ENCODE peak calls at places on chromosomes 13 and 19, in six cellular contexts. P is lower leg skin, R is brain microvascular endothelial cell, L is GM04503, Y is EL, X is neuronal stem cell. G is an unnamed sample.

GRCh38 chr19:49441210-49441959 is at the start of gene SLC17A7:
- DNase-seq in R (no peak), P (peak), X (peak), L (no peak), Y (peak), G (no peak)

GRCh38 chr19:2883686-2884439 is 16.7 kb downstream of the ZNF556 start:
- DNase-seq in R (no peak), L (peak), X (no peak), P (no peak), Y (no peak), G (no peak)

GRCh38 chr19:7602240-7602934 is 6.7 kb downstream of the CAMSAP3 start:
- DNase-seq in R (no peak), P (no peak), L (no peak), X (no peak), Y (no peak), G (no peak)

GRCh38 chr13:44422755-44423643 is 49.4 kb downstream of the SERP2 start:
- DNase-seq in P (peak), R (no peak), X (no peak), L (no peak), Y (no peak), G (no peak)

GRCh38 chr13:64007334-64007733 is 2591.7 kb upstream of the PCDH20 start:
- DNase-seq in L (no peak), P (no peak), X (no peak), Y (peak), R (no peak), G (no peak)

GRCh38 chr13:51858433-51859247 is 3.1 kb upstream of the CCDC70 start:
- DNase-seq in P (no peak), Y (no peak), R (no peak), X (no peak), L (no peak), G (no peak)

GRCh38 chr13:23612182-23612581 is 42.0 kb downstream of the TNFRSF19 start:
- DNase-seq in P (no peak), R (no peak), Y (no peak), L (no peak), X (no peak), G (no peak)

GRCh38 chr19:45468159-45468651 is 409 bp downstream of the FOSB start:
- DNase-seq in L (no peak), X (no peak), P (peak), Y (peak), R (peak), G (no peak)

GRCh38 chr13:74287672-74288169 is 153.5 kb upstream of the KLF12 start:
- DNase-seq in Y (peak), L (no peak), P (peak), X (peak), R (peak), G (no peak)

GRCh38 chr13:29472317-29472961 is 123.0 kb downstream of the SLC7A1 start:
- DNase-seq in L (no peak), Y (peak), R (peak), X (no peak), P (no peak), G (no peak)

GRCh38 chr19:4722671-4723464 is 774 bp downstream of the DPP9 start:
- DNase-seq in X (no peak), Y (peak), R (peak), L (peak), P (no peak), G (no peak)

GRCh38 chr13:99218969-99219368 is 18.3 kb downstream of the UBAC2 start:
- DNase-seq in P (no peak), X (no peak), R (no peak), Y (no peak), L (no peak), G (no peak)

GRCh38 chr19:21117041-21117907 is 24.6 kb upstream of the ZNF431 start:
- DNase-seq in P (no peak), X (no peak), R (peak), Y (peak), L (no peak), G (no peak)

GRCh38 chr19:11693505-11694499 is 44.9 kb downstream of the ZNF823 start:
- DNase-seq in P (no peak), L (peak), R (peak), X (no peak), Y (peak), G (no peak)

GRCh38 chr19:14542721-14543328 is 13.4 kb downstream of the TECR start:
- DNase-seq in Y (peak), P (no peak), L (no peak), X (no peak), R (no peak), G (no peak)

GRCh38 chr19:46812898-46813569 is 24.6 kb upstream of the SLC1A5 start:
- DNase-seq in P (no peak), L (no peak), X (no peak), Y (no peak), R (no peak), G (peak)

GRCh38 chr13:41962994-41963393 is 2.1 kb upstream of the VWA8 start:
- DNase-seq in R (no peak), L (no peak), Y (no peak), X (no peak), P (no peak), G (no peak)

GRCh38 chr13:28494861-28495585 is at the start of gene FLT1:
- DNase-seq in R (no peak), Y (peak), P (peak), X (peak), L (no peak), G (no peak)

GRCh38 chr13:90414691-90415596 is 932.5 kb upstream of the MIR17HG start:
- DNase-seq in P (no peak), L (no peak), X (no peak), Y (peak), R (peak), G (no peak)

GRCh38 chr19:45179063-45179847 is 671 bp downstream of the BLOC1S3 start:
- DNase-seq in Y (peak), L (no peak), P (peak), X (no peak), R (no peak), G (no peak)

GRCh38 chr19:11098861-11099260 is 9.6 kb downstream of the LDLR start:
- DNase-seq in Y (no peak), P (no peak), R (no peak), L (no peak), X (no peak), G (no peak)

GRCh38 chr13:79625517-79625916 is 144.6 kb downstream of the NDFIP2 start:
- DNase-seq in R (no peak), P (no peak), Y (no peak), L (no peak), X (no peak), G (no peak)

GRCh38 chr13:46296920-46297319 is 85.2 kb downstream of the LRRC63 start:
- DNase-seq in P (no peak), R (peak), X (no peak), L (peak), Y (peak), G (no peak)

GRCh38 chr13:95724252-95724651 is 47.3 kb downstream of the DNAJC3 start:
- DNase-seq in X (no peak), R (no peak), P (no peak), L (no peak), Y (no peak), G (no peak)

GRCh38 chr13:49444517-49445395 is 682 bp downstream of the SETDB2 start:
- DNase-seq in Y (peak), R (no peak), L (peak), X (peak), P (no peak), G (no peak)

GRCh38 chr19:31261651-31262331 is 87.4 kb downstream of the TSHZ3 start:
- DNase-seq in X (no peak), L (no peak), R (no peak), P (peak), Y (no peak), G (peak)

GRCh38 chr13:112750570-112750969 is 60.7 kb downstream of the ATP11A start:
- DNase-seq in X (no peak), R (no peak), L (no peak), P (no peak), Y (no peak), G (no peak)

GRCh38 chr13:58300224-58300623 is 668.7 kb downstream of the PCDH17 start:
- DNase-seq in X (no peak), P (no peak), R (no peak), L (no peak), Y (no peak), G (no peak)

GRCh38 chr19:45075215-45076028 is 856 bp downstream of the ZNF296 start:
- DNase-seq in P (peak), Y (peak), L (no peak), X (no peak), R (no peak), G (peak)

GRCh38 chr13:106104281-106104901 is 431.1 kb downstream of the EFNB2 start:
- DNase-seq in P (no peak), L (peak), R (peak), Y (peak), X (peak), G (no peak)

GRCh38 chr19:48090281-48090802 is 20.3 kb downstream of the PLA2G4C start:
- DNase-seq in Y (peak), X (no peak), L (peak), R (no peak), P (no peak), G (no peak)

GRCh38 chr13:73230714-73231113 is 171.9 kb downstream of the KLF5 start:
- DNase-seq in P (no peak), Y (no peak), X (no peak), L (no peak), R (no peak), G (no peak)

GRCh38 chr19:14033946-14034345 is 2.4 kb downstream of the IL27RA start:
- DNase-seq in X (no peak), L (no peak), Y (no peak), P (no peak), R (no peak), G (no peak)

GRCh38 chr13:48072304-48072703 is 22.6 kb downstream of the MED4 start:
- DNase-seq in P (no peak), R (no peak), X (no peak), L (no peak), Y (no peak), G (no peak)

GRCh38 chr13:53405616-53406015 is 377.0 kb downstream of the OLFM4 start:
- DNase-seq in P (no peak), Y (no peak), R (no peak), L (no peak), X (peak), G (no peak)

GRCh38 chr19:46606019-46606418 is 4.9 kb downstream of the CALM3 start:
- DNase-seq in L (no peak), R (no peak), Y (no peak), X (no peak), P (peak), G (peak)